ENCODE peak calls at places on chromosomes 1 and 21, in nine cellular contexts. V, Y, G, L, H, O, R, A and F are unnamed samples. For H3K4me1, the result is how much of the 10 kb centered on the place peaks cover.

GRCh38 chr1:24191860-24192259 is 4.8 kb upstream of the IFNLR1 start:
- DNase-seq in V (peak), Y (no peak), G (no peak), L (no peak), H (no peak), O (no peak), R (no peak), A (peak), F (no peak)

GRCh38 chr1:25257176-25257575 is 9.9 kb upstream of the RSRP1 start:
- DNase-seq in V (peak), Y (no peak), G (no peak), L (no peak), H (no peak), O (no peak), R (no peak), A (no peak), F (no peak)

GRCh38 chr1:62029704-62030103 is 164.9 kb upstream of the L1TD1 start:
- DNase-seq in V (no peak), Y (no peak), G (no peak), L (no peak), H (no peak), O (no peak), R (no peak), A (no peak), F (no peak)

GRCh38 chr1:42806593-42806992 is 10.3 kb upstream of the ERMAP start:
- DNase-seq in V (no peak), Y (no peak), G (no peak), L (no peak), H (no peak), O (no peak), R (no peak), A (no peak), F (no peak)

GRCh38 chr21:46084709-46085108 is 13.2 kb upstream of the COL6A2 start:
- DNase-seq in V (no peak), Y (no peak), G (no peak), L (no peak), H (no peak), O (peak), R (no peak), A (no peak), F (no peak)

GRCh38 chr1:227793948-227794812 is 21.3 kb upstream of the PRSS38 start:
- DNase-seq in V (peak), Y (peak), G (no peak), L (peak), H (peak), O (peak), R (no peak), A (peak), F (no peak)

GRCh38 chr1:94803517-94804441 is 16.4 kb upstream of the SLC44A3 start:
- DNase-seq in V (no peak), Y (peak), G (peak), L (no peak), H (no peak), O (no peak), R (no peak), A (peak), F (no peak)

GRCh38 chr1:167538657-167539056 is 14.9 kb downstream of the CREG1 start:
- DNase-seq in V (peak), Y (no peak), G (no peak), L (peak), H (no peak), O (no peak), R (no peak), A (no peak), F (no peak)

GRCh38 chr1:45804671-45804973 is 1.2 kb downstream of the MAST2 start:
- DNase-seq in V (peak), Y (no peak), G (no peak), L (no peak), H (no peak), O (no peak), R (no peak), A (no peak), F (no peak)

GRCh38 chr1:64140596-64140995 is 62.8 kb upstream of the UBE2U start:
- DNase-seq in V (no peak), Y (no peak), G (no peak), L (no peak), H (no peak), O (no peak), R (no peak), A (no peak), F (no peak)

GRCh38 chr21:44567481-44568171 is 5.9 kb upstream of the KRTAP10-4 start:
- DNase-seq in V (no peak), Y (no peak), G (no peak), L (no peak), H (no peak), O (no peak), R (no peak), A (no peak), F (no peak)

GRCh38 chr1:183567584-183567983 is 22.7 kb downstream of the NCF2 start:
- DNase-seq in V (peak), Y (peak), G (peak), L (no peak), H (peak), O (no peak), R (peak), A (peak), F (no peak)

GRCh38 chr21:35072960-35073359 is 23.9 kb upstream of the RUNX1 start:
- DNase-seq in V (peak), Y (peak), G (no peak), L (no peak), H (no peak), O (peak), R (no peak), A (no peak), F (no peak)

GRCh38 chr1:180521474-180522203 is 19.3 kb upstream of the ACBD6 start:
- DNase-seq in V (peak), Y (no peak), G (no peak), L (peak), H (no peak), O (no peak), R (no peak), A (peak), F (no peak)

GRCh38 chr1:201064806-201065205 is 41.3 kb upstream of the KIF21B start:
- DNase-seq in V (no peak), Y (no peak), G (no peak), L (no peak), H (no peak), O (no peak), R (no peak), A (no peak), F (no peak)

GRCh38 chr1:25111706-25112105 is 120.6 kb downstream of the SYF2 start:
- DNase-seq in V (peak), Y (no peak), G (no peak), L (no peak), H (no peak), O (no peak), R (no peak), A (no peak), F (no peak)

GRCh38 chr1:233664804-233665574 is 51.1 kb downstream of the KCNK1 start:
- DNase-seq in V (no peak), Y (no peak), G (no peak), L (no peak), H (no peak), O (no peak), R (no peak), A (no peak), F (no peak)

GRCh38 chr1:204419064-204419403 is 7.4 kb upstream of the PPP1R15B start:
- DNase-seq in V (peak), Y (no peak), G (no peak), L (no peak), H (no peak), O (no peak), R (no peak), A (no peak), F (no peak)

GRCh38 chr21:46061950-46062349 is 36.0 kb upstream of the COL6A2 start:
- DNase-seq in V (no peak), Y (no peak), G (no peak), L (no peak), H (no peak), O (no peak), R (no peak), A (no peak), F (no peak)

GRCh38 chr1:5478156-5478695 is 514.0 kb downstream of the NPHP4 start:
- DNase-seq in V (no peak), Y (no peak), G (no peak), L (no peak), H (no peak), O (no peak), R (no peak), A (no peak), F (no peak)

GRCh38 chr1:65059930-65060538 is 88.0 kb upstream of the AK4 start:
- DNase-seq in V (peak), Y (no peak), G (no peak), L (peak), H (no peak), O (no peak), R (no peak), A (peak), F (no peak)

GRCh38 chr1:113930499-113931161 is 1.5 kb downstream of the HIPK1 start:
- DNase-seq in V (peak), Y (no peak), G (no peak), L (peak), H (no peak), O (no peak), R (peak), A (peak), F (peak)

GRCh38 chr1:193143285-193143684 is 21.5 kb downstream of the CDC73 start:
- DNase-seq in V (peak), Y (no peak), G (no peak), L (no peak), H (no peak), O (no peak), R (no peak), A (peak), F (no peak)

GRCh38 chr1:117809764-117810163 is 119.7 kb downstream of the GDAP2 start:
- DNase-seq in V (no peak), Y (no peak), G (no peak), L (no peak), H (no peak), O (no peak), R (no peak), A (no peak), F (no peak)

GRCh38 chr1:234718509-234719453 is 108.8 kb upstream of the IRF2BP2 start:
- DNase-seq in V (no peak), Y (no peak), G (no peak), L (no peak), H (no peak), O (no peak), R (no peak), A (no peak), F (no peak)
- H3K4me1 ChIP-seq in V (under half), Y (half or more), G (half or more), L (under half), H (half or more), O (under half), R (under half), A (half or more), F (under half)

DNA sequence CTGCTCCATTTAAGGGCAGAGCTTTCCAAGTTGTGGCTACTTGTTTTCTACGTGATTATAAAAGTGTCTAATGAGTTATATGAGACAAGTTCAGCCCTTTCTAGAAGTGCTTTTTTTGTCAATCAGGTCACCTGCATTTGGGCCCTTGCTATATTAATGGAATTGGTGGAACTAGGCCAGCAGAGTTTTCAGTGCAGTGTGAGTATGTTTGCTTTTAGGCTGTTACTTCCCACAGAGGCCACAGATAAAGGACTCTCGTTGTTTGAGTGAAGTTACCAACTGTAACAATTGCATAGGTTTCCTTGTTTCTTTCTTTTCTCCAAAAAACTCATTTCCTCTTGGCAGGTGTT is 10.9 kb downstream of the SMAP2 start:
- DNase-seq in V (no peak), Y (no peak), G (no peak), L (peak), H (no peak), O (no peak), R (no peak), A (peak), F (no peak)
- H3K4me1 ChIP-seq in V (under half), Y (under half), G (under half), L (under half), H (under half), O (under half), R (under half), A (under half), F (half or more)

GRCh38 chr1:27141266-27142003 is 13.5 kb downstream of the SLC9A1 start:
- DNase-seq in V (no peak), Y (no peak), G (peak), L (peak), H (peak), O (no peak), R (no peak), A (no peak), F (no peak)
- H3K4me1 ChIP-seq in V (under half), Y (under half), G (half or more), L (half or more), H (half or more), O (under half), R (under half), A (under half), F (under half)

DNA sequence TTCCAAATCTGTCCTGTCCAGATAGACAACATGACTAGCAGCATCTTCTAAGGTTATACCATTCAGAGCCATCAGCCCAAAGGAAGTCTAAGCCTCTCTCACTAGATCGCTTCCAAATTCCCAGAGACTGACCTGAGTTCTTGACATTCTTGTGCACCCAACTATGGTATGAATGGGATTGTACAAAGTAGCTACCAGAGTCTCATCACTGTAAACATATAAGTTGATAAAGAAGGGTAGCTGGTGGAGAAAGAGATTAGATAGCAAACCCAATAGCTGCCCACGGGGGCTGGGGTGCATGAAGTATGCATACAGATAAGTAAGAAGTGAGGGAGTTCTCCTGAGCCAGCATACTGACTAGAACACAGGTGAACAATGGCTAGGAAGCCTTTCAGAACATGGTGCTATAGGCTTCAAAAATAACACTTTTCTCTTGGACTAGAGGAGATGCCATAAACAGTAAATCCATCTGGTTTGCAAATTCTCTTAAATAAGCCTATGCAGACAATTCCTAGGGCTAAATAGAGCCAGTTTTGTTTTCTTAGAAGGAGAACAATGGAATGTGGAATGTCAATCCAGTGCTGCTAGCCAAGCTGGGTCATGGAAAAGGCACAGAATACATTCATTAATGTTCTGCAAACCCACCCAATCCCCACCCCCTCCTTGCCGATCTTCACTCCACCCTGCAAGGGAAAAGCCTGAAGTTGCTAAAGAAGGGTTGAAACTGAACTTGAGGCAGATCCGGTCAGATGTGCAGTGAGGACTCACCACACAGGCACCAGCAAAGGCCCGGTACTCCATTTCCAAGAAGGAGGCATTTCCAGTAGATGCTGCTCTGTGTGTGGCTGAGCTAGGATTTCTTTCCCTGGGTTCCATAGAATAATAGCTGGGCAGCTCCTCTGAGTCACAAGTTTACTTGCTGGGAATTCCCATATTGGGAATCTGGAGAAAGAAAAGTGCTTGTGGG is 179.8 kb downstream of the PLPP3 start:
- DNase-seq in V (no peak), Y (no peak), G (no peak), L (no peak), H (no peak), O (no peak), R (no peak), A (no peak), F (no peak)
- H3K4me1 ChIP-seq in V (under half), Y (under half), G (under half), L (under half), H (under half), O (under half), R (under half), A (under half), F (under half)

GRCh38 chr1:18927082-18927653 is 24.8 kb upstream of the ALDH4A1 start:
- DNase-seq in V (no peak), Y (no peak), G (no peak), L (no peak), H (peak), O (no peak), R (peak), A (no peak), F (peak)

GRCh38 chr1:18926315-18927081 is 24.1 kb upstream of the ALDH4A1 start:
- DNase-seq in V (peak), Y (peak), G (peak), L (no peak), H (peak), O (no peak), R (peak), A (peak), F (peak)

GRCh38 chr1:18928406-18928805 is 26.1 kb upstream of the ALDH4A1 start:
- DNase-seq in V (no peak), Y (no peak), G (no peak), L (no peak), H (no peak), O (no peak), R (no peak), A (no peak), F (no peak)

GRCh38 chr1:18928985-18929384 is 26.6 kb upstream of the ALDH4A1 start:
- DNase-seq in V (no peak), Y (no peak), G (no peak), L (no peak), H (no peak), O (no peak), R (no peak), A (no peak), F (no peak)

DNA sequence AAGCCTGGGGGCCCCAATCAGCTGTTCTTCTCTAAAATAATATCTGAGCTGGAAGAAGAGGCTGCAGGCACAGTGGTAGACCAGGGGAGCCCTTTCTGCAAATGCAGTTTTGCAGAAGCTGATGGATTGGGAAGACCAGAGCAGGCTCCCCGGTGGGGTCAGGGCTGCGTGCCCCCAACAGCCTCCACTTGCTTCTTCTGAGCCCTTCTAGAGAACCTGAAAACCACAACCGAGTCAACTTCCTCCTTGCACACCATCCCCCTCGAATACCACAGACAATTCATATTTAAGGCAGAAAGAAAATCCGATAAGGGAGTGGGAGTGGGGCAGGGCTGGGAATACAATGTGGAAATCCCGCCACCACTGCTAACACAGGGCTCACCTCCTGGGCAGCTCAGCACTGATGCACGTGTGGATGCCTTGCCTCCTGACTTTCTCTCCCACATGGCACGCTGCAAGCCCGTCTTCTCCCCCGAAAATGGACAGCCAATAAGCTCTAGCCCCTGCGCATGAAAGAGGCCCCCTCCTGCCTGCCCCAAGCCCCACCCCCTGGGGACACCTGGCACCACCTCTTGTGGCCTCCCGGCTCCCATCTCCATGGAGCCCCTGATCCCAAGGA is 25.4 kb upstream of the ALDH4A1 start:
- DNase-seq in V (no peak), Y (no peak), G (no peak), L (no peak), H (no peak), O (no peak), R (peak), A (peak), F (peak)
- H3K4me1 ChIP-seq in V (half or more), Y (under half), G (under half), L (under half), H (under half), O (under half), R (under half), A (under half), F (half or more)

DNA sequence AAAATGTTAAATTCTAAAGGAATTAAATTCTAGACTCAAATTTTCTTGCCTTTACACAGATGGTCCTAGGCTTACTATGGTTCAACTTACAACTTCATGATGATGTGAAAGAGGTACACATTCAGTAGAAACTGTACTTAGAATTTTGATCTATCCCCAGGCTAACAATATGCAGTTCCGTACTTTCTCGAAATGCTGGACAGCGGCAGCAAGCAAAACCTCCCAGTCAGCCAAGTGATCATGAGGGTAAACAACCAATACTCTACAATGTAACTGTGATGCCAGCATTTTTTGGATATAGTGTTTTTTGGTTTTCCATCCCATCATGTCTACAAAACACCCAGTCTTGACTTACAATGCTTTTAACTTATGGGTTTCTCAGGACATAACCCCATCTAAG is 25.7 kb downstream of the VAV3 start:
- DNase-seq in V (no peak), Y (no peak), G (no peak), L (no peak), H (no peak), O (no peak), R (no peak), A (no peak), F (no peak)
- H3K4me1 ChIP-seq in V (under half), Y (under half), G (under half), L (under half), H (under half), O (under half), R (half or more), A (under half), F (under half)

GRCh38 chr21:38112219-38112789 is 144.5 kb upstream of the KCNJ15 start:
- DNase-seq in V (no peak), Y (no peak), G (no peak), L (no peak), H (no peak), O (no peak), R (no peak), A (no peak), F (no peak)

GRCh38 chr21:38119793-38120192 is 137.0 kb upstream of the KCNJ15 start:
- DNase-seq in V (no peak), Y (no peak), G (no peak), L (no peak), H (no peak), O (no peak), R (no peak), A (no peak), F (no peak)

GRCh38 chr21:38115870-38116269 is 140.9 kb upstream of the KCNJ15 start:
- DNase-seq in V (no peak), Y (no peak), G (no peak), L (no peak), H (no peak), O (no peak), R (no peak), A (no peak), F (no peak)

DNA sequence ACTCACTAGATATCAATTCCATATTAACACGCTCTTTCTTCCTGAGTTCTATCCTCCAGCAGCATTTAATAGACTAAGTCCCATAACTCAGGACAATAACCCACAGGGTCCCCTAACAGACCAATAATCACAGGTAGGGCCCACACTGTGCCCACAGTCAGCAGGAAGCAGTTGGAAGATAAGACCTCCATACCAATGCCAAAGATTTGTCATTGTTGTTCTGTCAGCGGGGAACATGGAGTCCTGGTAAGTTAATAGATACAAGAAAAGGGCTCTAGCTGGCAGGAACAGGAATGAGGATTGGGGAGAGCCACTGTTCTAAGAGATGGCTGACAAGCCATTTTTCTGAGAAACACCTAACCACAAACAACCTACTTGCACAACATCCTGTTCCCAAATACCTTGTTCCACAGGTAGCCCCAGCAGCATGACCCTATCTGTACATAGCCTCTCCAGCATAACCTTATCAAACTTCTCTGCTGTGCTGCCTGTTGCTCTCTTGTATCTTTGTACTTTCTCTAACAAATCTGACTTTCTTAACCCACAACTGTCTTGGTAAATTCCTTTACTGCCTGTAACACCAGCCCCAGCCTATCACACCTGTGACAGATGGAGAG is 142.0 kb upstream of the KCNJ15 start:
- DNase-seq in V (no peak), Y (no peak), G (no peak), L (no peak), H (no peak), O (no peak), R (no peak), A (no peak), F (no peak)
- H3K4me1 ChIP-seq in V (under half), Y (under half), G (under half), L (under half), H (under half), O (under half), R (under half), A (under half), F (under half)